ENCODE peak calls at places on chromosome 19, in six cellular contexts. A is IMR-90; O is effector memory CD4-positive, alpha-beta T cell; M is psoas muscle; G is mucosa of descending colon; I is heart right ventricle. D is an unnamed sample. For H3K4me1, the result is how much of the 10 kb centered on the place peaks cover.

GRCh38 chr19:16371540-16371986 is 46.9 kb downstream of the KLF2 start:
- DNase-seq in A (no peak), O (peak), M (peak), G (peak), I (peak), D (peak)

GRCh38 chr19:45917421-45918091 is 3.0 kb upstream of the NANOS2 start:
- DNase-seq in A (no peak), O (no peak), M (no peak), G (no peak), I (no peak), D (no peak)

GRCh38 chr19:923551-924211 is 2.2 kb upstream of the ARID3A start:
- DNase-seq in A (no peak), O (no peak), M (no peak), G (no peak), I (no peak), D (no peak)

GRCh38 chr19:45897413-45897812 is 5.0 kb downstream of the MYPOP start:
- DNase-seq in A (no peak), O (no peak), M (no peak), G (no peak), I (no peak), D (no peak)

GRCh38 chr19:21149877-21150276 is 8.0 kb downstream of the ZNF431 start:
- DNase-seq in A (no peak), O (no peak), M (no peak), G (no peak), I (no peak), D (no peak)

GRCh38 chr19:55464039-55464668 is 397 bp downstream of the C19orf85 start:
- DNase-seq in A (no peak), O (no peak), M (no peak), G (no peak), I (no peak), D (no peak)

GRCh38 chr19:50264483-50265186 is 61.2 kb downstream of the MYH14 start:
- DNase-seq in A (no peak), O (no peak), M (no peak), G (no peak), I (no peak), D (no peak)

GRCh38 chr19:50741179-50741933 is 18.2 kb downstream of the CLEC11A start:
- DNase-seq in A (no peak), O (no peak), M (no peak), G (no peak), I (no peak), D (no peak)

GRCh38 chr19:56350416-56351045 is 35.9 kb upstream of the ZSCAN5A start:
- DNase-seq in A (peak), O (peak), M (no peak), G (peak), I (peak), D (peak)

GRCh38 chr19:15014579-15014978 is 34.7 kb upstream of the CASP14 start:
- DNase-seq in A (no peak), O (no peak), M (no peak), G (no peak), I (no peak), D (no peak)

GRCh38 chr19:10514211-10515145 is 2.8 kb downstream of the S1PR5 start:
- DNase-seq in A (no peak), O (no peak), M (no peak), G (no peak), I (no peak), D (no peak)

GRCh38 chr19:772730-773436 is 22.0 kb downstream of the MISP start:
- DNase-seq in A (no peak), O (no peak), M (no peak), G (no peak), I (no peak), D (no peak)

GRCh38 chr19:45168767-45169351 is 8.1 kb upstream of the NKPD1 start:
- DNase-seq in A (no peak), O (no peak), M (no peak), G (no peak), I (no peak), D (no peak)

GRCh38 chr19:50481351-50482149 is 4.9 kb upstream of the GARIN5A start:
- DNase-seq in A (no peak), O (no peak), M (peak), G (no peak), I (no peak), D (no peak)

GRCh38 chr19:40023969-40024368 is 27.1 kb downstream of the ZNF546 start:
- DNase-seq in A (no peak), O (no peak), M (no peak), G (no peak), I (no peak), D (no peak)

GRCh38 chr19:55442372-55443044 is 592 bp downstream of the SHISA7 start:
- DNase-seq in A (no peak), O (no peak), M (no peak), G (no peak), I (no peak), D (no peak)

GRCh38 chr19:44587863-44588752 is 25.3 kb upstream of the IGSF23 start:
- DNase-seq in A (peak), O (no peak), M (no peak), G (no peak), I (no peak), D (no peak)

GRCh38 chr19:5951338-5951861 is 26.5 kb downstream of the RANBP3 start:
- DNase-seq in A (no peak), O (no peak), M (no peak), G (no peak), I (no peak), D (no peak)
- H3K4me1 ChIP-seq in A (half or more), O (half or more), M (half or more), G (under half), I (half or more), D (half or more)

GRCh38 chr19:47507924-47508553 is 6.8 kb downstream of the NAPA start:
- DNase-seq in A (no peak), O (no peak), M (no peak), G (no peak), I (no peak), D (no peak)
- H3K4me1 ChIP-seq in A (under half), O (under half), M (half or more), G (under half), I (half or more), D (under half)

GRCh38 chr19:52622261-52622660 is 15.9 kb downstream of the ZNF83 start:
- DNase-seq in A (no peak), O (no peak), M (no peak), G (no peak), I (no peak), D (no peak)
- H3K4me1 ChIP-seq in A (under half), O (under half), M (under half), G (under half), I (under half), D (under half)

DNA sequence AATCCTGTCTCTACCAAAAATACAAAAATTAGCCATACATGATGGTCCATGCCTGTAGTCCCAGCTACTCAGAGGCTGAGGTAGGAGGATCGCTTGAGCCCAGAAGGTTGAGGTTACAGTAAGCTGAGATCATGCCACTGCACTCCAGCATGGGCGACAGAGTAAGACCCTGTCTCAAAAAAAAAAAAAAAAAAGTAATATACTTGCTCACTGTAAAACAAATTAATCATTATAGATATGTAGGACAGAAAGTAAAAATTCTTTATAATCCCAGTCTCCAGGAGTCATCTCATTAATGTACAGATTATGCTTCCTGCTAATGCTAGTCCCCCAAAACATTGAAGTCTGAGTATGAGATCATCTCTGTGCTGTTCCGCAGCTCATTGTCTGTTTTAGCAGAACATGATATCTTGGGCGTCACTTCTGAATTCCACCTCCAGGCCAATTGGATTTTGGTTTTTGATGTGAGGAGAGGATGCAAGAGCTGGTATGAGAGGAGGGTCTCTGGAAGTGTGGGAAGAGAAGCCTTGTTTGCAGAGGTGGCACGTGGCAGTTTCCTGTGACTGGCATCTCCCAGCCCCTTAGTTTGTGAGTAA is 75.4 kb upstream of the NPAS1 start:
- DNase-seq in A (no peak), O (no peak), M (no peak), G (no peak), I (no peak), D (no peak)
- H3K4me1 ChIP-seq in A (under half), O (under half), M (under half), G (under half), I (half or more), D (under half)

GRCh38 chr19:2619076-2619475 is 83.4 kb downstream of the GNG7 start:
- DNase-seq in A (no peak), O (no peak), M (no peak), G (no peak), I (no peak), D (no peak)

GRCh38 chr19:2615782-2616181 is 86.7 kb downstream of the GNG7 start:
- DNase-seq in A (no peak), O (no peak), M (no peak), G (no peak), I (no peak), D (no peak)

GRCh38 chr19:2618611-2619010 is 83.9 kb downstream of the GNG7 start:
- DNase-seq in A (peak), O (peak), M (peak), G (peak), I (peak), D (peak)

GRCh38 chr19:2617393-2618165 is 84.9 kb downstream of the GNG7 start:
- DNase-seq in A (no peak), O (no peak), M (no peak), G (no peak), I (no peak), D (no peak)

GRCh38 chr19:2616741-2617392 is 85.6 kb downstream of the GNG7 start:
- DNase-seq in A (no peak), O (no peak), M (no peak), G (no peak), I (peak), D (peak)
- H3K4me1 ChIP-seq in A (under half), O (half or more), M (under half), G (under half), I (under half), D (under half)

GRCh38 chr19:13849277-13849676 is 27.7 kb upstream of the NANOS3 start:
- DNase-seq in A (no peak), O (no peak), M (no peak), G (no peak), I (no peak), D (no peak)
- H3K4me1 ChIP-seq in A (under half), O (half or more), M (under half), G (under half), I (half or more), D (half or more)

GRCh38 chr19:37983153-37983552 is 76.1 kb downstream of the SIPA1L3 start:
- DNase-seq in A (peak), O (no peak), M (no peak), G (no peak), I (no peak), D (no peak)

GRCh38 chr19:37988758-37989635 is 82.0 kb downstream of the SIPA1L3 start:
- DNase-seq in A (no peak), O (no peak), M (no peak), G (no peak), I (no peak), D (no peak)

GRCh38 chr19:37983916-37984315 is 76.9 kb downstream of the SIPA1L3 start:
- DNase-seq in A (no peak), O (no peak), M (no peak), G (no peak), I (no peak), D (no peak)

GRCh38 chr19:37987356-37988332 is 80.6 kb downstream of the SIPA1L3 start:
- DNase-seq in A (no peak), O (no peak), M (no peak), G (peak), I (no peak), D (peak)

GRCh38 chr19:37986048-37986750 is 79.2 kb downstream of the SIPA1L3 start:
- DNase-seq in A (no peak), O (no peak), M (no peak), G (no peak), I (no peak), D (no peak)
- H3K4me1 ChIP-seq in A (under half), O (under half), M (under half), G (under half), I (under half), D (under half)

GRCh38 chr19:46924874-46925547 is 64.2 kb downstream of the ARHGAP35 start:
- DNase-seq in A (no peak), O (no peak), M (no peak), G (peak), I (peak), D (peak)
- H3K4me1 ChIP-seq in A (under half), O (under half), M (half or more), G (under half), I (half or more), D (under half)

GRCh38 chr19:33284756-33285155 is 17.6 kb downstream of the CEBPA start:
- DNase-seq in A (no peak), O (no peak), M (no peak), G (no peak), I (no peak), D (no peak)
- H3K4me1 ChIP-seq in A (under half), O (under half), M (under half), G (under half), I (under half), D (under half)

GRCh38 chr19:6527893-6528543 is 2.8 kb upstream of the TNFSF9 start:
- DNase-seq in A (no peak), O (no peak), M (no peak), G (no peak), I (no peak), D (no peak)

GRCh38 chr19:6519289-6519688 is 11.5 kb upstream of the TNFSF9 start:
- DNase-seq in A (peak), O (no peak), M (no peak), G (no peak), I (no peak), D (no peak)

GRCh38 chr19:6524326-6524725 is 6.5 kb upstream of the TNFSF9 start:
- DNase-seq in A (no peak), O (no peak), M (no peak), G (no peak), I (peak), D (no peak)

GRCh38 chr19:6521718-6522646 is 8.8 kb upstream of the TNFSF9 start:
- DNase-seq in A (no peak), O (peak), M (no peak), G (peak), I (no peak), D (peak)

DNA sequence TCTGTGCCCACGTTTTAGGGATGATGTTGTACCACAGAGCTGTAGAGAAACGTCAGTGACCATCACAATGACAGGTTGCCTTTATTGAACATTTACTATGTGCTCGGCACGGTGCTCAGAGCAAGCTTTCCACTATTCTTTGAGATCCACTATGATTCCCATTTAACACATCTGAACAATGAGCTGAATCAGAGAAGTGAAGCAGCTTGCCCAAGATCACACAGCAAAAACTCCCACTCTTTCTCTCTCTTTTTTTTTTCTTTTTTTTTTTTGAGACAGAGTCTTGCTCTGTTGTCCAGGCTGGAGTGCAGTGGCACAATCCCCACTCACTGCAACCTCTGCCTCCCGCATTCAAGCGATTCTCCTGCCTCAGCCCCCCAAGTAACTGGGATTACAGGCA is 8.1 kb upstream of the TNFSF9 start:
- DNase-seq in A (no peak), O (no peak), M (no peak), G (no peak), I (no peak), D (no peak)
- H3K4me1 ChIP-seq in A (under half), O (under half), M (under half), G (under half), I (under half), D (under half)